ENCODE peak calls at places on chromosomes 11 and 22, in ten cellular contexts. B is BE2C, Q is HFFc6, A is AG04450, T is cardiac muscle cell, N is astrocyte of the spinal cord, C is PC-3, Z is AG09319, L is nephron progenitor cell, E is osteocyte. S is an unnamed sample.

GRCh38 chr22:22408731-22409696 is 99.5 kb downstream of the ZNF280B start:
- DNase-seq in T (peak), N (no peak), Z (no peak), L (peak), A (no peak), Q (no peak), C (peak), E (peak), B (peak), S (no peak)

GRCh38 chr22:36409911-36410756 is 22.4 kb upstream of the MYH9 start:
- DNase-seq in Z (no peak), T (peak), N (peak), L (peak), A (no peak), B (no peak), C (peak), E (no peak), Q (no peak), S (peak)

GRCh38 chr22:42808516-42808915 is 48.6 kb downstream of the ARFGAP3 start:
- DNase-seq in Z (no peak), T (no peak), A (no peak), C (no peak), B (no peak), L (no peak), N (no peak), Q (no peak), E (peak), S (no peak)

GRCh38 chr22:46742576-46743221 is 4.6 kb upstream of the CERK start:
- DNase-seq in Z (no peak), Q (no peak), C (peak), E (no peak), A (no peak), N (no peak), B (no peak), T (no peak), L (no peak), S (no peak)

GRCh38 chr11:129846508-129847335 is 31.1 kb downstream of the TMEM45B start:
- DNase-seq in Z (peak), L (no peak), Q (peak), T (peak), C (peak), A (peak), N (peak), B (no peak), E (no peak), S (no peak)

GRCh38 chr11:113906038-113906437 is 1.4 kb downstream of the HTR3B start:
- DNase-seq in A (peak), Q (peak), Z (no peak), C (peak), L (peak), E (no peak), N (peak), T (peak), B (peak), S (no peak)

GRCh38 chr22:24465566-24465965 is 29.6 kb upstream of the UPB1 start:
- DNase-seq in T (peak), N (peak), A (peak), L (no peak), Z (no peak), C (no peak), Q (peak), B (no peak), E (no peak), S (no peak)

GRCh38 chr22:16783930-16784354 is 41.3 kb downstream of the XKR3 start:
- DNase-seq in Z (no peak), A (no peak), N (no peak), B (no peak), C (peak), T (no peak), Q (no peak), L (no peak), E (no peak), S (no peak)

GRCh38 chr11:73243093-73243485 is 25.0 kb downstream of the P2RY2 start:
- DNase-seq in C (no peak), N (no peak), A (no peak), L (no peak), E (no peak), Z (no peak), B (no peak), Q (no peak), T (no peak), S (no peak)

GRCh38 chr11:64723117-64723906 is at the start of gene NRXN2:
- DNase-seq in L (peak), N (peak), Z (peak), E (peak), Q (peak), C (peak), A (peak), B (peak), T (peak), S (peak)

GRCh38 chr11:16738949-16739262 is 459 bp downstream of the C11orf58 start:
- DNase-seq in B (no peak), T (no peak), N (no peak), E (no peak), Z (no peak), L (no peak), C (no peak), Q (no peak), A (no peak), S (no peak)

GRCh38 chr11:73623651-73624050 is 22.7 kb upstream of the PLEKHB1 start:
- DNase-seq in Q (no peak), B (no peak), T (peak), L (no peak), C (no peak), Z (no peak), E (no peak), A (no peak), N (no peak), S (no peak)

GRCh38 chr11:12769834-12770345 is 95.7 kb downstream of the TEAD1 start:
- DNase-seq in Q (peak), A (peak), C (peak), Z (no peak), E (no peak), B (no peak), N (peak), L (no peak), T (peak), S (no peak)

GRCh38 chr11:46363455-46363920 is 16.2 kb downstream of the DGKZ start:
- DNase-seq in L (no peak), Q (peak), T (no peak), C (peak), B (no peak), Z (no peak), N (peak), E (no peak), A (no peak), S (no peak)

GRCh38 chr11:2768471-2769408 is 68.9 kb upstream of the KCNQ1OT1 start:
- DNase-seq in N (peak), B (no peak), A (peak), Z (no peak), C (peak), L (no peak), T (peak), E (peak), Q (peak), S (no peak)

GRCh38 chr11:63915961-63916836 is 765 bp downstream of the RCOR2 start:
- DNase-seq in T (peak), Q (no peak), Z (no peak), E (no peak), N (no peak), L (peak), C (peak), A (no peak), B (peak), S (peak)

GRCh38 chr22:25334091-25334490 is 114.7 kb downstream of the CRYBB2 start:
- DNase-seq in L (peak), Z (no peak), A (no peak), B (peak), Q (no peak), E (peak), N (no peak), C (peak), T (peak), S (peak)

GRCh38 chr22:24796056-24796455 is 10.0 kb upstream of the SGSM1 start:
- DNase-seq in Z (no peak), N (no peak), T (no peak), A (no peak), E (no peak), B (no peak), Q (no peak), L (no peak), C (no peak), S (no peak)

GRCh38 chr11:118435233-118435892 is 929 bp upstream of the KMT2A start:
- DNase-seq in N (peak), Z (no peak), B (peak), C (peak), A (no peak), T (peak), Q (no peak), L (peak), E (peak), S (peak)

GRCh38 chr11:130318031-130318673 is 3.4 kb upstream of the ZBTB44 start:
- DNase-seq in A (no peak), N (no peak), T (no peak), Q (no peak), L (no peak), B (no peak), E (no peak), Z (no peak), C (no peak), S (no peak)

GRCh38 chr11:43367382-43368178 is 8.9 kb downstream of the TTC17 start:
- DNase-seq in Q (no peak), T (peak), L (no peak), A (peak), B (no peak), Z (no peak), C (no peak), E (no peak), N (no peak), S (no peak)

GRCh38 chr22:44570476-44571445 is 72.7 kb upstream of the RTL6 start:
- DNase-seq in E (no peak), B (no peak), Q (no peak), N (no peak), Z (no peak), C (no peak), A (no peak), L (no peak), T (no peak), S (no peak)

GRCh38 chr11:77779935-77780334 is 40.6 kb downstream of the RSF1 start:
- DNase-seq in B (no peak), Z (no peak), C (peak), T (peak), E (no peak), N (peak), L (no peak), A (peak), Q (peak), S (no peak)

GRCh38 chr11:75639752-75640151 is 29.1 kb downstream of the MAP6 start:
- DNase-seq in A (no peak), C (no peak), B (peak), T (peak), E (no peak), Q (peak), L (peak), N (peak), Z (peak), S (no peak)

GRCh38 chr22:28283025-28283654 is 364.1 kb upstream of the PITPNB start:
- DNase-seq in Q (peak), A (no peak), Z (no peak), B (no peak), E (no peak), L (no peak), C (no peak), T (peak), N (peak), S (no peak)

GRCh38 chr22:39030705-39031104 is 9.8 kb downstream of the APOBEC3D start:
- DNase-seq in B (no peak), Q (no peak), A (no peak), N (no peak), E (no peak), L (no peak), T (no peak), Z (no peak), C (no peak), S (no peak)

GRCh38 chr22:50011447-50012200 is 941 bp downstream of the IL17REL start:
- DNase-seq in Z (no peak), C (no peak), E (no peak), N (no peak), Q (no peak), B (peak), T (no peak), L (peak), A (no peak), S (peak)

GRCh38 chr11:57566035-57566504 is 1.4 kb downstream of the UBE2L6 start:
- DNase-seq in C (peak), Q (peak), T (peak), A (no peak), B (no peak), L (no peak), E (no peak), N (peak), Z (no peak), S (no peak)

GRCh38 chr11:113593698-113594308 is 112.3 kb downstream of the TMPRSS5 start:
- DNase-seq in L (no peak), A (no peak), B (no peak), N (no peak), T (peak), Q (no peak), Z (no peak), C (no peak), E (no peak), S (no peak)

GRCh38 chr22:39960791-39961746 is 872 bp downstream of the TMA7B start:
- DNase-seq in B (no peak), T (peak), C (peak), E (no peak), N (peak), A (peak), Q (peak), Z (no peak), L (no peak), S (no peak)

GRCh38 chr22:31378123-31378522 is 21.3 kb upstream of the DRG1 start:
- DNase-seq in E (no peak), L (no peak), Q (no peak), N (no peak), Z (no peak), B (no peak), A (no peak), T (peak), C (no peak), S (no peak)

GRCh38 chr11:67033661-67034166 is 10.8 kb downstream of the SYT12 start:
- DNase-seq in Z (peak), Q (peak), B (no peak), C (peak), T (peak), A (peak), E (peak), N (peak), L (no peak), S (no peak)

DNA sequence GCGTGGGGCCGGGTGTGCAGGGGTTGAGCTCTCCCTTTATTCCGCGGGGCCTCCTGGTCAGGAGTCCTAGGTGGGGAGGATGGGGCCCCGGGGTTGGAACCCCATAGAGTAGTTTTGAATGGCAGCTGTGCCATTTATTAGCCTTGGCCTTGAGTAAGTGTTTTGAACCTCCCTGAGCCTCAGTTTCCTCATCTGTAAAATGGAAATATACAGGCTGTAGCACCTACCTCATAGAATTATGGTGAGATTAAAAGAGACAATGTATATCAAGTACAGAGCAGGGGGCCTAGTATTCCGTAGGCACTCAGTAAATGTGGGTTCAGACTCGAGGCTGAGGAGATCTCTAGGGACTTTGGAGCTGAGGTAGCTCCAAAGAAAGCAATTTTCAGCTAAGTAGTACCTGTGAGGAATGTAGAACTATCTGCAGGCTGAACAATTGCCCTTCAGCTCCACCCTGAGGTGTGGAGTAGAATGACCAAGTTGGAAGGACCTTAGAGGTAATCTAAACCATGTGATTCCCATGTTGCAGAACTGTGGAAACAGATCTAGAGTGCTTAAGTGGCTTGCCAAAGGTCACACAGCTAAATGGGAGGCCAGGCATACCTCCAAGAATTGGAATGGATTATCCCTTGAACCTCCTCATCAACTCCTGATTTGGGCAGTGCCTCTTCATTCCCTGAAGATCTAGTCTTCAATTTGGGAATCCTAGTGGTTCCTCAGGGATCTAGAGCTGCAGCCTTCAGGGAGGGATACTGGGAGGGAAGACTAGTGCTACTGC is 675 bp downstream of the PGAP2 start:
- DNase-seq in Q (peak), Z (peak), L (no peak), N (peak), A (no peak), E (no peak), C (peak), T (peak), B (no peak), S (no peak)
- TF ChIP-seq CTCF in Q (peak), Z (peak), L (peak), N (peak), A (peak), E (peak), C (peak), T (peak), B (peak), S (peak)

DNA sequence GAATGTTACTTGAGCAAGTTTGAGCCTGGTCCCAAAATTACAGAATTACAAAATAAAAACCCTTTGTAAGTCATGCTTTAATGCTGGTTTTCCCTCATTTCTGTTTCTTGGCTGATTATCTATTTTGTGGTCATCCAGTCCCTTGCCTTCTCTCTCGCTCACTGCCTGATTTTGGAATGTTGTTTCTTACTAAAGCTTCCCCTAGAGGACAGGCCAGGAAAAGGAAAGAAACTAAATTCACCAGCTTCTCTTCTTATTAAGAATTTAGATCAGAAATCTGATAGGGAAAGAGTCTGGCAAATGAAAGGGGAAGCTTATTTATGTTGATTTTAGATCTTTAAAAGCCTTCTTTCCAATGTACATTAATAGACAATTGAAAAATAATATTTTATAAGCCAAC is 16.6 kb upstream of the BDNF start:
- DNase-seq in L (no peak), N (peak), Z (no peak), C (peak), B (no peak), T (peak), A (no peak), Q (peak), E (no peak), S (no peak)
- TF ChIP-seq CTCF in L (no peak), N (peak), Z (peak), C (peak), B (no peak), T (peak), A (peak), Q (peak), E (peak), S (no peak)

GRCh38 chr11:89477175-89477574 is 14.0 kb downstream of the NOX4 start:
- DNase-seq in N (no peak), E (no peak), A (no peak), T (no peak), C (peak), Q (no peak), B (no peak), Z (no peak), L (no peak), S (no peak)
- TF ChIP-seq CTCF in N (no peak), E (no peak), A (no peak), T (no peak), C (peak), Q (no peak), B (no peak), Z (no peak), L (no peak), S (no peak)

DNA sequence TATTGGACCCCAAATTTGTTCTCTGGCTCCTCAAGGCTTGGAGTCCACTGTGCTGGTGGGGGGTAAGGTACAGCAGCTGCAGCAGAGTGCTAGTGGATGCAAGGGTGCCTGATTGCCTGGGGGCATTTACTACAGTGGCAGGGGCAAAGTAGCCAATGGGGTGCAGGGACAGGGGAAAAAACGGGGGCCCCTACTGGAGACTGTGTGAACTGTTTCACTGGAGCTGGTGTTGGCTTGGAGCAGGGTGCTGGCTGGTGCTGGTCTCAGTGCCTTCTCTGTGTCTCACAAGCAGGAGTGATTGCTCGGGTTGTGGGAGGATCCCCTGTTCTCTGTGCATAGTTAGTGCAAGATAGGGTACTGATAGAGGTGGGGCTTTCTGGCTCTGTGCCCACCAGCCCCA is 935.9 kb downstream of the JRKL start:
- DNase-seq in E (no peak), L (no peak), N (no peak), T (no peak), B (peak), Z (no peak), C (no peak), Q (no peak), A (no peak), S (no peak)
- TF ChIP-seq CTCF in E (no peak), L (no peak), N (no peak), T (no peak), B (no peak), Z (no peak), C (no peak), Q (no peak), A (no peak), S (no peak)

DNA sequence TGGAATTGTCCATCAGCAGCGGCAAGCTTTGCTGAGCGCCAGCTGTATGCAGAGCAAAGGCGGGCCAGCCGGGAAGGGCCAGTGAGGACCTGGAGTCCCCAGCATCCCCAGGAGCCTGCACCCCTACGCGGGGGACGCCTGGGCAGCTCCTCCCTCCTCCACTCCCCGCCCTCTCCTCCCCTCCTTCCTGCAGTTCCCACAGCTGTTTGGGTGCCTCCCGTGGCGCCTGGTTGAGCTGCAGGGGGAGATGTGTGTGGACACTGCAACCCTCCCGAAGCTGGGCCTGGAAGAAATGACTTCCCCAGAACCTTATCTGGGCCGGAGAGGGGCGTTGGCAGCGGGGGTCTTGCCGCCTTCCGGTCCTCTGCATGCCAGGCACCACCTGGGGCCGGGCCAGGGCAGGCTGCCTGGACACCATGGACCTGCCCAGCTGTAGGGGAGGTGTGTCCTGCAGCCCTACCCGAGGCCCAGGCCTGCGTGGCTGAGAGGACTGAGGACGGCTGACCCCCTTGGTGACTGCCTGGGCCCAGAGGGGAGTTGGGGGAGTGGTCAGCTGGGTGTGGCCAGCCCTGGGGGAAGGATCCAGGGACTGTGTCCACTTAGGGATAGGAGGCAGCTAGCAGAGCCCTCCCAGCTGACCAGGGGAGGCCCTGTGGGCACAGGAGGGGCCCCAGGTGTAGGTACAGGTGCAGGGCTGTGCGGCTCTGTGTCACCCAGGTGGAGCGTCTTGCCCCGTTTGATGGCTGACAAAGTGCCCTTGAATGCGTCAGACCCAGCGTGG is 16.8 kb upstream of the MUC6 start:
- DNase-seq in E (no peak), Q (no peak), T (peak), Z (no peak), L (peak), A (no peak), C (peak), N (no peak), B (peak), S (no peak)
- TF ChIP-seq CTCF in E (no peak), Q (peak), T (peak), Z (no peak), L (no peak), A (no peak), C (no peak), N (no peak), B (no peak), S (no peak)